ENCODE peak calls at places on chromosomes 4 and X, in four cellular contexts. X is T-helper 9 cell; E is CD8-positive, alpha-beta memory T cell; H is activated CD8-positive, alpha-beta memory T cell treated with anti-CD3 and anti-CD28 coated beads for 1 hour. G is an unnamed sample.

GRCh38 chrX:123740006-123740405 is 7.2 kb upstream of the THOC2 start:
- DNase-seq in X (no peak), E (no peak), H (no peak), G (no peak)

GRCh38 chrX:19179389-19179788 is 57.1 kb upstream of the ADGRG2 start:
- DNase-seq in X (no peak), E (no peak), H (no peak), G (no peak)

GRCh38 chr4:3440979-3441500 is 728 bp upstream of the HGFAC start:
- DNase-seq in X (no peak), E (no peak), H (no peak), G (no peak)

GRCh38 chr4:168796362-168797106 is 213.5 kb downstream of the CBR4 start:
- DNase-seq in X (no peak), E (no peak), H (no peak), G (peak; percentile 52)

GRCh38 chrX:148507413-148507812 is 7.0 kb downstream of the AFF2 start:
- DNase-seq in X (no peak), E (no peak), H (no peak), G (no peak)

GRCh38 chrX:7110821-7111276 is 36.7 kb upstream of the STS start:
- DNase-seq in X (no peak), E (no peak), H (no peak), G (no peak)

GRCh38 chr4:1309261-1310010 is 19.7 kb downstream of the MAEA start:
- DNase-seq in X (peak; percentile 51), E (peak; percentile 45), H (peak; percentile 33), G (no peak)

GRCh38 chr4:25290490-25291067 is 22.0 kb upstream of the ZCCHC4 start:
- DNase-seq in X (no peak), E (no peak), H (no peak), G (no peak)

GRCh38 chr4:825063-825968 is 613 bp downstream of the CPLX1 start:
- DNase-seq in X (peak; percentile 27), E (peak; percentile 37), H (peak; percentile 22), G (no peak)

GRCh38 chrX:19889582-19890342 is 2.4 kb upstream of the SH3KBP1 start:
- DNase-seq in X (peak; percentile 30), E (peak; percentile 16), H (peak; percentile 12), G (no peak)

G was measured in LNCaP clone FGC.